ENCODE peak calls at places on chromosomes 11 and 22, in eight cellular contexts. Q is HTR-8/SVneo, Y is NCI-H345, V is foreskin fibroblast, K is H54, O is SJSA1, B is GM23338, Z is activated gamma-delta T cell treated with Interleukin-2 at 50 U/mL for 16 hours. D is an unnamed sample.

GRCh38 chr11:133530501-133530835 is 1.8 kb downstream of the OPCML start:
- DNase-seq in O (no peak), V (no peak), Z (no peak), Y (no peak), Q (no peak), B (peak; percentile 82), K (no peak), D (no peak)

GRCh38 chr11:118618991-118619375 is 11.6 kb downstream of the PHLDB1 start:
- DNase-seq in O (peak; percentile 75), B (no peak), Q (no peak), Y (no peak), Z (no peak), V (peak; percentile 93), K (no peak), D (no peak)

GRCh38 chr11:77322926-77323590 is 21.6 kb upstream of the GDPD4 start:
- DNase-seq in Q (no peak), B (no peak), Z (no peak), O (no peak), V (peak; percentile 58), Y (no peak), K (no peak), D (no peak)

GRCh38 chr11:58965246-58965985 is 26.1 kb downstream of the GLYATL1 start:
- DNase-seq in Q (no peak), O (peak; percentile 62), V (peak; percentile 40), K (no peak), Z (no peak), B (no peak), Y (no peak), D (no peak)

GRCh38 chr11:113249491-113249763 is 65.0 kb upstream of the TTC12 start:
- DNase-seq in B (peak; percentile 33), Z (no peak), V (peak; percentile 27), Q (no peak), K (no peak), O (no peak), Y (no peak), D (no peak)

GRCh38 chr11:8325905-8326304 is 62.2 kb upstream of the LMO1 start:
- DNase-seq in B (peak; percentile 60), V (no peak), Z (no peak), Y (no peak), K (no peak), Q (no peak), O (no peak), D (no peak)

GRCh38 chr11:134028368-134028920 is 40.4 kb upstream of the JAM3 start:
- DNase-seq in Z (no peak), O (no peak), Q (no peak), Y (no peak), V (no peak), B (no peak), K (no peak), D (no peak)

GRCh38 chr22:48719978-48720661 is 1107.6 kb downstream of the BRD1 start:
- DNase-seq in Z (no peak), V (no peak), O (no peak), Y (no peak), K (no peak), B (peak; percentile 1), Q (no peak), D (no peak)

GRCh38 chr22:45709004-45709739 is 37.5 kb downstream of the ATXN10 start:
- DNase-seq in K (peak; percentile 12), V (peak; percentile 90), Z (no peak), Q (no peak), Y (no peak), B (no peak), O (peak; percentile 64), D (no peak)

GRCh38 chr11:107408762-107409200 is 48.8 kb downstream of the CWF19L2 start:
- DNase-seq in Y (no peak), B (no peak), K (no peak), V (no peak), Q (no peak), O (no peak), Z (no peak), D (peak; percentile 70)

GRCh38 chr22:37195921-37196320 is 7.9 kb upstream of the C1QTNF6 start:
- DNase-seq in Y (no peak), Q (no peak), K (no peak), Z (no peak), B (no peak), O (no peak), V (no peak), D (peak; percentile 79)

GRCh38 chr11:61820174-61820573 is 3.4 kb upstream of the FADS1 start:
- DNase-seq in B (no peak), Q (no peak), O (no peak), Y (no peak), K (peak; percentile 91), V (peak; percentile 74), Z (no peak), D (no peak)

GRCh38 chr11:123371506-123372297 is 58.4 kb upstream of the GRAMD1B start:
- DNase-seq in V (no peak), O (no peak), Y (peak; percentile 71), Z (no peak), Q (no peak), K (no peak), B (no peak), D (no peak)

GRCh38 chr11:71998649-71999310 is at the start of gene IL18BP:
- DNase-seq in B (no peak), Y (no peak), V (no peak), O (no peak), K (no peak), Q (no peak), Z (no peak), D (no peak)

GRCh38 chr11:44561275-44561781 is 4.1 kb upstream of the CD82 start:
- DNase-seq in V (peak; percentile 49), O (no peak), Z (no peak), B (no peak), Q (no peak), Y (peak; percentile 15), K (no peak), D (no peak)

GRCh38 chr11:113895367-113896155 is 9.0 kb upstream of the HTR3B start:
- DNase-seq in Y (peak; percentile 48), O (no peak), K (no peak), Q (no peak), V (peak; percentile 23), B (peak; percentile 58), Z (no peak), D (no peak)

GRCh38 chr22:48876951-48877350 is 950.7 kb downstream of the BRD1 start:
- DNase-seq in B (no peak), Z (no peak), Y (no peak), O (no peak), V (no peak), K (no peak), Q (no peak), D (no peak)

GRCh38 chr22:23537421-23537820 is 42.7 kb downstream of the IGLL1 start:
- DNase-seq in Z (no peak), V (no peak), O (no peak), K (no peak), B (no peak), Q (no peak), Y (no peak), D (no peak)

GRCh38 chr11:75524576-75525432 is 937 bp downstream of the GDPD5 start:
- DNase-seq in B (peak; percentile 46), Y (peak; percentile 12), Z (peak; percentile 26), Q (peak; percentile 48), K (peak; percentile 87), O (peak; percentile 2), V (no peak), D (no peak)

GRCh38 chr11:67564230-67564629 is 19.4 kb upstream of the GSTP1 start:
- DNase-seq in B (no peak), Y (no peak), K (no peak), O (no peak), Q (no peak), Z (no peak), V (peak; percentile 28), D (no peak)

GRCh38 chr22:37284807-37285355 is 2.6 kb downstream of the CYTH4 start:
- DNase-seq in O (no peak), V (peak; percentile 34), Z (peak; percentile 64), B (no peak), Q (no peak), Y (no peak), K (no peak), D (no peak)

GRCh38 chr11:99325807-99326206 is 305.1 kb downstream of the CNTN5 start:
- DNase-seq in O (peak; percentile 48), B (no peak), Q (peak; percentile 72), Y (no peak), Z (no peak), V (peak; percentile 4), K (peak; percentile 15), D (peak; percentile 14)

GRCh38 chr11:121652982-121653381 is 200.2 kb upstream of the SORL1-AS1 start:
- DNase-seq in Y (no peak), Q (peak; percentile 34), V (peak; percentile 52), Z (no peak), K (no peak), O (no peak), B (peak; percentile 76), D (no peak)

GRCh38 chr22:20905415-20906386 is 11.5 kb upstream of the CRKL start:
- DNase-seq in Q (no peak), B (no peak), K (no peak), O (no peak), Z (no peak), Y (no peak), V (peak; percentile 52), D (no peak)

GRCh38 chr11:2512431-2513407 is 67.9 kb downstream of the KCNQ1 start:
- DNase-seq in Q (no peak), Z (no peak), Y (no peak), K (no peak), B (no peak), O (no peak), V (no peak), D (no peak)

GRCh38 chr11:44916797-44917196 is 33.9 kb downstream of the TP53I11 start:
- DNase-seq in Z (no peak), K (no peak), O (no peak), V (no peak), B (no peak), Y (no peak), Q (no peak), D (no peak)